ENCODE peak calls at places on chromosome 20, in eight cellular contexts. Y is upper lobe of left lung, G is lower leg skin, T is endothelial cell of umbilical vein, X is A549, C is uterus, S is heart left ventricle, L is IMR-90. O is an unnamed sample.

GRCh38 chr20:41145821-41146620 is 8.7 kb downstream of the PLCG1 start:
- DNase-seq in Y (no peak), G (no peak), T (peak), X (no peak), C (no peak), S (peak), L (no peak), O (no peak)

GRCh38 chr20:50572922-50573777 is 63.0 kb downstream of the PTPN1 start:
- DNase-seq in Y (no peak), G (no peak), T (peak), X (no peak), C (no peak), S (peak), L (peak), O (no peak)

GRCh38 chr20:309841-310644 is 12.7 kb downstream of the ZCCHC3 start:
- DNase-seq in Y (peak), G (peak), T (peak), X (no peak), C (peak), S (peak), L (peak), O (peak)

GRCh38 chr20:31666258-31667042 is 28.7 kb downstream of the COX4I2 start:
- DNase-seq in Y (no peak), G (peak), T (no peak), X (no peak), C (no peak), S (peak), L (no peak), O (no peak)

GRCh38 chr20:63957690-63958441 is 1.6 kb upstream of the UCKL1 start:
- DNase-seq in Y (peak), G (no peak), T (no peak), X (no peak), C (peak), S (no peak), L (peak), O (no peak)

GRCh38 chr20:962223-962622 is 39.9 kb downstream of the RSPO4 start:
- DNase-seq in Y (no peak), G (no peak), T (no peak), X (no peak), C (no peak), S (no peak), L (no peak), O (no peak)

GRCh38 chr20:11716239-11716944 is 201.3 kb upstream of the BTBD3 start:
- DNase-seq in Y (no peak), G (no peak), T (peak), X (peak), C (no peak), S (no peak), L (peak), O (peak)

GRCh38 chr20:4836935-4837334 is 115.2 kb downstream of the PRND start:
- DNase-seq in Y (no peak), G (peak), T (no peak), X (no peak), C (peak), S (no peak), L (no peak), O (no peak)

GRCh38 chr20:10115021-10115420 is 80.2 kb downstream of the ANKEF1 start:
- DNase-seq in Y (no peak), G (no peak), T (no peak), X (no peak), C (no peak), S (no peak), L (peak), O (peak)

GRCh38 chr20:31607640-31608255 is 2.7 kb downstream of the ID1 start:
- DNase-seq in Y (no peak), G (no peak), T (peak), X (peak), C (no peak), S (no peak), L (no peak), O (no peak)

GRCh38 chr20:6836821-6837374 is 69.4 kb downstream of the BMP2 start:
- DNase-seq in Y (no peak), G (no peak), T (no peak), X (no peak), C (no peak), S (no peak), L (no peak), O (no peak)

GRCh38 chr20:38426006-38426405 is 9.1 kb downstream of the SNHG17 start:
- DNase-seq in Y (no peak), G (no peak), T (no peak), X (peak), C (no peak), S (no peak), L (peak), O (peak)

GRCh38 chr20:62900692-62901584 is 25.4 kb downstream of the DIDO1 start:
- DNase-seq in Y (no peak), G (no peak), T (peak), X (peak), C (no peak), S (no peak), L (no peak), O (no peak)
- TF ChIP-seq POLR2A in Y (peak), G (no peak), T (peak), X (no peak), C (no peak), S (no peak), L (no peak), O (no peak)

GRCh38 chr20:58229198-58229802 is 847 bp upstream of the ANKRD60 start:
- DNase-seq in Y (no peak), G (peak), T (no peak), X (no peak), C (no peak), S (no peak), L (peak), O (no peak)
- TF ChIP-seq POLR2A in Y (no peak), G (no peak), T (no peak), X (no peak), C (no peak), S (no peak), L (peak), O (no peak)

DNA sequence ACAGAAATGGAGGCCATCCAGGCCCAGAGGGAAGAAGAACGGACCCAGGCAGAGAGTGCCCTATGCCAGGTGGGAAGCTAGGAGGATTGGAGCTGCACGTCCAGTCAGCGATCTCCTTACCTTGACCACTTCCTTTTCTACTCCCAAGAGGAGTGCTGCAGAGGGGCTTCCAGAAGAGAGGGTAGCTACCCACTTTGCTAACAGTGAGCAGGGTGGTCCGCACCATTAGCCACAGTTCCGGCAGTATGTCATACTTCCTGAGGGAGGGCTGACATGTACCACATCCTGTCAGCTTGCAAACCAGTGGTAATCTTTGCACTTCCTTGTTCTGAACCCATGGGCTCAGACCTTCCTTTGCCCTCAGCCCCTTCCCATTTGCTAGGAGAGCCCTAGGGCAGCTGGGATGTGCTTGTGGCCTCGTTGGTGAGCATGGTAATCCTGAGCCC is 35.4 kb downstream of the CEP250 start:
- DNase-seq in Y (no peak), G (no peak), T (no peak), X (no peak), C (no peak), S (no peak), L (no peak), O (no peak)
- TF ChIP-seq POLR2A in Y (no peak), G (no peak), T (no peak), X (no peak), C (no peak), S (no peak), L (no peak), O (no peak)

GRCh38 chr20:25390538-25391528 is at the start of gene ABHD12:
- DNase-seq in Y (peak), G (peak), T (peak), X (peak), C (peak), S (peak), L (peak), O (peak)
- TF ChIP-seq POLR2A in Y (peak), G (no peak), T (peak), X (peak), C (peak), S (peak), L (peak), O (peak)

O was measured in H54.